ENCODE peak calls at places on chromosomes 6 and 20, in nine cellular contexts. L is H9, F is DMS153, Z is H4, Q is psoas muscle, D is AG09309, Y is Kasumi-1, T is A549, P is B cell. B is an unnamed sample.

GRCh38 chr20:22404609-22405170 is 179.7 kb downstream of the FOXA2 start:
- DNase-seq in L (no peak), F (no peak), Z (no peak), Q (no peak), D (peak; percentile 2), Y (no peak), T (peak; percentile 76), P (no peak), B (no peak)

GRCh38 chr6:170497845-170498281 is 55.2 kb downstream of the PSMB1 start:
- DNase-seq in L (peak; percentile 86), F (peak; percentile 59), Z (no peak), Q (no peak), D (no peak), Y (no peak), T (no peak), P (no peak), B (no peak)

GRCh38 chr6:33914519-33915120 is 110.8 kb upstream of the MLN start:
- DNase-seq in L (no peak), F (no peak), Z (no peak), Q (no peak), D (no peak), Y (peak; percentile 75), T (no peak), P (peak; percentile 73), B (no peak)

GRCh38 chr6:151914475-151914874 is 107.0 kb downstream of the ESR1 start:
- DNase-seq in L (no peak), F (no peak), Z (peak; percentile 34), Q (no peak), D (no peak), Y (no peak), T (peak; percentile 62), P (no peak), B (peak; percentile 24)

GRCh38 chr6:169337881-169338445 is 84.3 kb upstream of the THBS2 start:
- DNase-seq in L (no peak), F (no peak), Z (no peak), Q (no peak), D (no peak), Y (no peak), T (no peak), P (no peak), B (no peak)

GRCh38 chr20:2946988-2947961 is 74.0 kb downstream of the PTPRA start:
- DNase-seq in L (no peak), F (peak; percentile 34), Z (no peak), Q (no peak), D (peak; percentile 48), Y (peak; percentile 48), T (peak; percentile 16), P (no peak), B (peak; percentile 47)

GRCh38 chr6:168724033-168724432 is 283.0 kb downstream of the SMOC2 start:
- DNase-seq in L (no peak), F (no peak), Z (no peak), Q (no peak), D (no peak), Y (no peak), T (no peak), P (no peak), B (no peak)

GRCh38 chr6:146598785-146599405 is at the start of gene ADGB:
- DNase-seq in L (peak; percentile 88), F (no peak), Z (no peak), Q (peak; percentile 51), D (no peak), Y (peak; percentile 30), T (peak; percentile 11), P (no peak), B (peak; percentile 51)

GRCh38 chr20:23190557-23190956 is 104.4 kb upstream of the CD93 start:
- DNase-seq in L (no peak), F (no peak), Z (no peak), Q (no peak), D (no peak), Y (no peak), T (no peak), P (no peak), B (no peak)

GRCh38 chr6:31574106-31575061 is 981 bp upstream of the TNF start:
- DNase-seq in L (peak; percentile 52), F (no peak), Z (no peak), Q (no peak), D (no peak), Y (no peak), T (no peak), P (no peak), B (no peak)

GRCh38 chr6:25138697-25139051 is 140.5 kb upstream of the CARMIL1 start:
- DNase-seq in L (no peak), F (no peak), Z (no peak), Q (no peak), D (no peak), Y (peak; percentile 7), T (no peak), P (peak; percentile 40), B (no peak)

GRCh38 chr6:90217621-90218496 is 78.8 kb downstream of the BACH2 start:
- DNase-seq in L (no peak), F (peak; percentile 35), Z (peak; percentile 79), Q (no peak), D (no peak), Y (no peak), T (peak; percentile 87), P (no peak), B (peak; percentile 54)

GRCh38 chr6:118295336-118295735 is 252.8 kb upstream of the PLN start:
- DNase-seq in L (no peak), F (no peak), Z (no peak), Q (no peak), D (no peak), Y (no peak), T (no peak), P (no peak), B (no peak)

GRCh38 chr20:44200983-44201382 is 9.6 kb downstream of the OSER1 start:
- DNase-seq in L (no peak), F (no peak), Z (no peak), Q (no peak), D (no peak), Y (no peak), T (no peak), P (no peak), B (no peak)

GRCh38 chr20:46810442-46811327 is 84.0 kb upstream of the EYA2 start:
- DNase-seq in L (no peak), F (peak; percentile 34), Z (no peak), Q (no peak), D (no peak), Y (no peak), T (no peak), P (no peak), B (peak; percentile 39)

GRCh38 chr6:139882977-139883728 is 508.7 kb upstream of the CITED2 start:
- DNase-seq in L (no peak), F (peak; percentile 35), Z (no peak), Q (no peak), D (no peak), Y (peak; percentile 22), T (no peak), P (no peak), B (no peak)

GRCh38 chr6:98823845-98824162 is 10.6 kb upstream of the POU3F2 start:
- DNase-seq in L (no peak), F (no peak), Z (no peak), Q (no peak), D (no peak), Y (no peak), T (no peak), P (no peak), B (no peak)

GRCh38 chr6:111484655-111484974 is 1.6 kb upstream of the REV3L start:
- DNase-seq in L (no peak), F (peak; percentile 33), Z (no peak), Q (no peak), D (no peak), Y (peak; percentile 47), T (no peak), P (no peak), B (no peak)

GRCh38 chr20:46575794-46576495 is 25.5 kb upstream of the OCSTAMP start:
- DNase-seq in L (no peak), F (no peak), Z (no peak), Q (no peak), D (no peak), Y (no peak), T (no peak), P (no peak), B (no peak)

GRCh38 chr20:57410398-57411323 is 19.5 kb downstream of the RBM38 start:
- DNase-seq in L (no peak), F (no peak), Z (no peak), Q (no peak), D (no peak), Y (no peak), T (no peak), P (no peak), B (no peak)

GRCh38 chr6:33696538-33697518 is 14.7 kb downstream of the UQCC2 start:
- DNase-seq in L (peak; percentile 62), F (peak; percentile 91), Z (peak; percentile 49), Q (peak; percentile 50), D (no peak), Y (peak; percentile 13), T (no peak), P (peak; percentile 73), B (no peak)

GRCh38 chr20:48766205-48766604 is 61.6 kb downstream of the PREX1 start:
- DNase-seq in L (no peak), F (no peak), Z (no peak), Q (no peak), D (no peak), Y (no peak), T (no peak), P (no peak), B (no peak)

GRCh38 chr20:64074184-64074789 is 5.0 kb downstream of the RGS19 start:
- DNase-seq in L (no peak), F (no peak), Z (no peak), Q (no peak), D (no peak), Y (no peak), T (no peak), P (no peak), B (no peak)

GRCh38 chr20:35856866-35857265 is 85.1 kb downstream of the PHF20 start:
- DNase-seq in L (no peak), F (no peak), Z (no peak), Q (no peak), D (no peak), Y (no peak), T (no peak), P (no peak), B (peak; percentile 32)

GRCh38 chr6:130760006-130760405 is 67.2 kb upstream of the SMLR1 start:
- DNase-seq in L (peak; percentile 62), F (peak; percentile 10), Z (no peak), Q (no peak), D (peak; percentile 25), Y (peak; percentile 52), T (peak; percentile 13), P (no peak), B (no peak)